ENCODE peak calls at places on chromosomes 16 and 17, in six cellular contexts. One of them, this sample, is unnamed. For H3K27me3 and H3K4me1, the result is how much of the 10 kb centered on the place peaks cover.

GRCh38 chr17:67019126-67019507 is 25.2 kb upstream of the CACNG1 start:
- DNase-seq in SK-N-SH: peak
- DNase-seq in ovary: no peak
- DNase-seq in BE2C: peak
- DNase-seq in hepatocyte: no peak
- DNase-seq in neuronal stem cell: no peak
- DNase-seq in this sample: no peak

GRCh38 chr17:71970312-71970711 is 150.5 kb upstream of the SOX9 start:
- DNase-seq in neuronal stem cell: no peak
- DNase-seq in BE2C: no peak
- DNase-seq in SK-N-SH: no peak
- DNase-seq in ovary: no peak
- DNase-seq in hepatocyte: peak
- DNase-seq in this sample: no peak

GRCh38 chr16:22010902-22011301 is 3.0 kb downstream of the MOSMO start:
- DNase-seq in hepatocyte: no peak
- DNase-seq in neuronal stem cell: no peak
- DNase-seq in ovary: no peak
- DNase-seq in SK-N-SH: no peak
- DNase-seq in BE2C: no peak
- DNase-seq in this sample: no peak

GRCh38 chr16:1491327-1491726 is 1.8 kb upstream of the TELO2 start:
- DNase-seq in BE2C: no peak
- DNase-seq in SK-N-SH: no peak
- DNase-seq in ovary: no peak
- DNase-seq in neuronal stem cell: no peak
- DNase-seq in hepatocyte: no peak
- DNase-seq in this sample: no peak

GRCh38 chr16:85463228-85463611 is 149.9 kb upstream of the GSE1 start:
- DNase-seq in ovary: peak
- DNase-seq in BE2C: no peak
- DNase-seq in hepatocyte: peak
- DNase-seq in SK-N-SH: no peak
- DNase-seq in neuronal stem cell: no peak
- DNase-seq in this sample: no peak

GRCh38 chr16:70576431-70577255 is 53.0 kb downstream of the SF3B3 start:
- DNase-seq in BE2C: no peak
- DNase-seq in ovary: no peak
- DNase-seq in hepatocyte: peak
- DNase-seq in SK-N-SH: no peak
- DNase-seq in neuronal stem cell: no peak
- DNase-seq in this sample: no peak

GRCh38 chr17:30599424-30600061 is 122.3 kb downstream of the GOSR1 start:
- DNase-seq in SK-N-SH: no peak
- DNase-seq in hepatocyte: no peak
- DNase-seq in ovary: no peak
- DNase-seq in BE2C: no peak
- DNase-seq in neuronal stem cell: no peak
- DNase-seq in this sample: no peak

GRCh38 chr16:26672206-26672605 is 394.5 kb upstream of the C16orf82 start:
- DNase-seq in hepatocyte: no peak
- DNase-seq in neuronal stem cell: no peak
- DNase-seq in BE2C: no peak
- DNase-seq in ovary: no peak
- DNase-seq in SK-N-SH: no peak
- DNase-seq in this sample: no peak

GRCh38 chr16:58638148-58639036 is 8.8 kb upstream of the CNOT1 start:
- DNase-seq in BE2C: peak
- DNase-seq in hepatocyte: peak
- DNase-seq in neuronal stem cell: no peak
- DNase-seq in SK-N-SH: no peak
- DNase-seq in ovary: peak
- DNase-seq in this sample: peak

GRCh38 chr16:57066625-57067024 is 25.8 kb upstream of the CPNE2 start:
- DNase-seq in BE2C: no peak
- DNase-seq in SK-N-SH: no peak
- DNase-seq in neuronal stem cell: no peak
- DNase-seq in ovary: no peak
- DNase-seq in hepatocyte: no peak
- DNase-seq in this sample: no peak

GRCh38 chr17:11637796-11638195 is 39.5 kb downstream of the DNAH9 start:
- DNase-seq in SK-N-SH: no peak
- DNase-seq in hepatocyte: no peak
- DNase-seq in BE2C: no peak
- DNase-seq in ovary: no peak
- DNase-seq in neuronal stem cell: no peak
- DNase-seq in this sample: no peak

GRCh38 chr16:50668368-50669008 is 12.6 kb downstream of the SNX20 start:
- DNase-seq in neuronal stem cell: no peak
- DNase-seq in hepatocyte: no peak
- DNase-seq in SK-N-SH: no peak
- DNase-seq in BE2C: no peak
- DNase-seq in ovary: no peak
- DNase-seq in this sample: no peak

GRCh38 chr16:85853641-85854545 is 45.1 kb upstream of the IRF8 start:
- DNase-seq in ovary: no peak
- DNase-seq in hepatocyte: no peak
- DNase-seq in neuronal stem cell: no peak
- DNase-seq in BE2C: no peak
- DNase-seq in SK-N-SH: no peak
- DNase-seq in this sample: no peak

GRCh38 chr17:51734462-51734861 is 424.1 kb downstream of the CA10 start:
- DNase-seq in hepatocyte: no peak
- DNase-seq in ovary: no peak
- DNase-seq in neuronal stem cell: no peak
- DNase-seq in BE2C: peak
- DNase-seq in SK-N-SH: no peak
- DNase-seq in this sample: no peak

GRCh38 chr17:15263206-15263579 is 1.9 kb downstream of the PMP22 start:
- DNase-seq in ovary: peak
- DNase-seq in neuronal stem cell: peak
- DNase-seq in BE2C: peak
- DNase-seq in hepatocyte: peak
- DNase-seq in SK-N-SH: peak
- DNase-seq in this sample: peak

GRCh38 chr17:15266325-15266950 is 1.3 kb upstream of the PMP22 start:
- DNase-seq in SK-N-SH: no peak
- DNase-seq in hepatocyte: no peak
- DNase-seq in ovary: no peak
- DNase-seq in neuronal stem cell: no peak
- DNase-seq in BE2C: no peak
- DNase-seq in this sample: no peak

GRCh38 chr17:15264542-15264941 is 584 bp downstream of the PMP22 start:
- DNase-seq in SK-N-SH: no peak
- DNase-seq in BE2C: no peak
- DNase-seq in neuronal stem cell: no peak
- DNase-seq in ovary: no peak
- DNase-seq in hepatocyte: no peak
- DNase-seq in this sample: no peak

GRCh38 chr17:15263680-15264079 is 1.4 kb downstream of the PMP22 start:
- DNase-seq in BE2C: no peak
- DNase-seq in SK-N-SH: no peak
- DNase-seq in ovary: no peak
- DNase-seq in neuronal stem cell: no peak
- DNase-seq in hepatocyte: no peak
- DNase-seq in this sample: no peak

DNA sequence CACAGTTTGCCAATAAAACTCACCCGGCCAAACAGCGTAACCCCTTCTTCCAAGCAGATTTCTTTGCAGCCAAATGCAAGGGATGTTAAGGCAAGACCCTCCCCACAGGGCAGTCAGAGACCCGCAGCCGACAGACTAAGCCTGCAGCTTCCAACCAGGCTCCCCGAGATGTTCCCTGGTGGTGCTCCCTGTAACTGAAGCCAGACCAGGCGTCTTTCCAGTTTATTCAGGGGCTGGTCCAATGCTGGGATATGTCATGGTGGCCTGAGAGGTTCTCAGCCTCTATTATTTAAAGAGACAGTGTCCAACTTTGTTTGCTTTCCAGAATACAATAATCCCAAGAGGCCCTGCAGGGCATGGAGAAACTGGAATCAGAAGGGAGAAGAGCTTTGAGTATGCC is at the start of gene PMP22:
- DNase-seq in BE2C: no peak
- DNase-seq in SK-N-SH: no peak
- DNase-seq in hepatocyte: no peak
- DNase-seq in neuronal stem cell: no peak
- DNase-seq in ovary: no peak
- DNase-seq in this sample: no peak
- H3K4me3 ChIP-seq in BE2C: no peak
- H3K4me3 ChIP-seq in SK-N-SH: no peak
- H3K4me3 ChIP-seq in hepatocyte: no peak
- H3K4me3 ChIP-seq in neuronal stem cell: no peak
- H3K4me3 ChIP-seq in ovary: peak
- H3K4me3 ChIP-seq in this sample: no peak

GRCh38 chr16:72066747-72067146 is 3.7 kb downstream of the HPR start:
- DNase-seq in ovary: no peak
- DNase-seq in hepatocyte: peak
- DNase-seq in SK-N-SH: peak
- DNase-seq in neuronal stem cell: peak
- DNase-seq in BE2C: no peak
- DNase-seq in this sample: peak
- H3K27me3 ChIP-seq in ovary: under half
- H3K27me3 ChIP-seq in hepatocyte: under half
- H3K27me3 ChIP-seq in SK-N-SH: under half
- H3K27me3 ChIP-seq in neuronal stem cell: under half
- H3K27me3 ChIP-seq in BE2C: under half
- H3K27me3 ChIP-seq in this sample: under half

GRCh38 chr17:16878547-16879100 is 93.3 kb downstream of the TNFRSF13B start:
- DNase-seq in BE2C: no peak
- DNase-seq in neuronal stem cell: no peak
- DNase-seq in SK-N-SH: no peak
- DNase-seq in ovary: no peak
- DNase-seq in hepatocyte: no peak
- DNase-seq in this sample: peak

GRCh38 chr17:16881239-16881924 is 90.5 kb downstream of the TNFRSF13B start:
- DNase-seq in hepatocyte: no peak
- DNase-seq in ovary: no peak
- DNase-seq in neuronal stem cell: no peak
- DNase-seq in BE2C: no peak
- DNase-seq in SK-N-SH: no peak
- DNase-seq in this sample: no peak

GRCh38 chr17:16880843-16881230 is 91.1 kb downstream of the TNFRSF13B start:
- DNase-seq in BE2C: no peak
- DNase-seq in neuronal stem cell: no peak
- DNase-seq in hepatocyte: no peak
- DNase-seq in SK-N-SH: no peak
- DNase-seq in ovary: no peak
- DNase-seq in this sample: peak

GRCh38 chr17:16879686-16880085 is 92.2 kb downstream of the TNFRSF13B start:
- DNase-seq in hepatocyte: no peak
- DNase-seq in SK-N-SH: no peak
- DNase-seq in ovary: no peak
- DNase-seq in neuronal stem cell: no peak
- DNase-seq in BE2C: no peak
- DNase-seq in this sample: peak

DNA sequence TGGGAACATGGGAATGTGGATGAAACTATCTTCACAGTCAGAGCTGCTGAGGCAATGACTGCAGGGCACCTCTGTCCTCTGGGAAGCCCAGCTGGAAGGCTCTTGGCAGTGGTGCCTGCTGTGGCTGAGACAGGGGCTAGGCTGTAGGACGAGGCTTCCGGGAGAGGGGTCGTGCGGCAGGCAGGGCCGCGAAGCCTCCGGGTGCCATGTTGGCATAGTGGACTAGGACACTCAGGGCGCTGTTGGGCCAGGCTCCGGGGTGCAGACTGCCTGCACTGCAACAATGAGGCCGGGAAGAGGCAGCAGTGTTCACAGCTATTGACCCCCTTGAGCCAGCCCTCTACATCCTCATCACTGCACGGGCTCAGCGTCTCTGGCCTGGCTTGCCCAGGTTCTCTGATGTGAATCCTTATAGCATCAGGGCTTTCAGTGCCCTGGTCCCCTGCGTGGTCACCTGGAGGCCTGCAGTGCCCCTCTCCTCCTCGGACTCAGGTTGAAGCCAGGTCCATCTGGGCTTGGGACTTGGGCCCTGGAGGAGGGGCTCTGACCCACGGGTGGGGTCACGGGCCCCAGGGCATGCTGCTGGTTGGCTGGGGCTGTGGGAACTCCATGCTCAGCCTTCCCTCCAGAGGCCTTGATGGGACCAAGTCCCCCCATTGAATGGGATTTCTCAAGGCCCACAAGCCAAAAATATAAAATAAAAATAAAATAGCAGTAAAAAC is 91.6 kb downstream of the TNFRSF13B start:
- DNase-seq in ovary: no peak
- DNase-seq in hepatocyte: no peak
- DNase-seq in BE2C: no peak
- DNase-seq in neuronal stem cell: no peak
- DNase-seq in SK-N-SH: no peak
- DNase-seq in this sample: peak
- H3K4me1 ChIP-seq in ovary: under half
- H3K4me1 ChIP-seq in hepatocyte: under half
- H3K4me1 ChIP-seq in BE2C: under half
- H3K4me1 ChIP-seq in neuronal stem cell: under half
- H3K4me1 ChIP-seq in SK-N-SH: under half
- H3K4me1 ChIP-seq in this sample: under half

GRCh38 chr17:59626756-59627155 is 7.1 kb downstream of the CLTC start:
- DNase-seq in BE2C: no peak
- DNase-seq in SK-N-SH: no peak
- DNase-seq in neuronal stem cell: no peak
- DNase-seq in ovary: no peak
- DNase-seq in hepatocyte: no peak
- DNase-seq in this sample: no peak

GRCh38 chr17:59620518-59621259 is 994 bp downstream of the CLTC start:
- DNase-seq in neuronal stem cell: no peak
- DNase-seq in ovary: peak
- DNase-seq in hepatocyte: peak
- DNase-seq in BE2C: peak
- DNase-seq in SK-N-SH: peak
- DNase-seq in this sample: peak

GRCh38 chr17:59621771-59622170 is 2.1 kb downstream of the CLTC start:
- DNase-seq in ovary: no peak
- DNase-seq in neuronal stem cell: no peak
- DNase-seq in SK-N-SH: no peak
- DNase-seq in hepatocyte: no peak
- DNase-seq in BE2C: no peak
- DNase-seq in this sample: no peak

GRCh38 chr17:59620064-59620359 is 317 bp downstream of the CLTC start:
- DNase-seq in ovary: no peak
- DNase-seq in SK-N-SH: no peak
- DNase-seq in BE2C: no peak
- DNase-seq in neuronal stem cell: no peak
- DNase-seq in hepatocyte: no peak
- DNase-seq in this sample: no peak

DNA sequence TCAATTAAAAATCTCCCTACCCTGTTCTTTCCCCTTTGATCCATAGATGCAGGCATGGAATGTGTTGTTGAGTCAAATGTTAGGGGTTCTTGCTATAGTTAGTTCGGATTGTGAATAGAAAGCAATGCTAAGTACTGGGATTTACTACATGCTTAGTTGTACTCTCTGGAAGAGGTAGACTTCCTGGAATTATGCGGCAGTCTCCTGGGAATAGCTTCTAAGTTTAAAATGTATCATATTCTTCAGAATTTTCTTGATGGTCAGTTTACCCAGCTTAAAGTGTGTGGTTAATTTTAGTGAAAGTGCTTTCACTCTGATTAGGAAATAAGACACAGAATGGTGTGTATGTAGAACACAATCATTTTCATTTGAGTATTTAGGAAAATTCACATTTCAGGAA is 3.5 kb downstream of the CLTC start:
- DNase-seq in neuronal stem cell: no peak
- DNase-seq in hepatocyte: no peak
- DNase-seq in BE2C: no peak
- DNase-seq in ovary: no peak
- DNase-seq in SK-N-SH: no peak
- DNase-seq in this sample: no peak
- H3K4me3 ChIP-seq in neuronal stem cell: no peak
- H3K4me3 ChIP-seq in hepatocyte: peak
- H3K4me3 ChIP-seq in BE2C: no peak
- H3K4me3 ChIP-seq in ovary: no peak
- H3K4me3 ChIP-seq in SK-N-SH: no peak
- H3K4me3 ChIP-seq in this sample: no peak